ENCODE peak calls at places on chromosomes 7 and 10, in six cellular contexts. One of them, this sample, is unnamed.

GRCh38 chr10:50402466-50402865 is 151.2 kb upstream of the ASAH2 start:
- DNase-seq in A549: no peak
- DNase-seq in HepG2: no peak
- DNase-seq in K562: no peak
- DNase-seq in GM12878: no peak
- DNase-seq in endothelial cell of umbilical vein: no peak
- DNase-seq in this sample: no peak

GRCh38 chr7:150969483-150969874 is 8.6 kb downstream of the KCNH2 start:
- DNase-seq in A549: no peak
- DNase-seq in HepG2: no peak
- DNase-seq in K562: no peak
- DNase-seq in GM12878: no peak
- DNase-seq in endothelial cell of umbilical vein: no peak
- DNase-seq in this sample: no peak

GRCh38 chr10:75568721-75569120 is 137.3 kb downstream of the LRMDA start:
- DNase-seq in A549: no peak
- DNase-seq in HepG2: no peak
- DNase-seq in K562: no peak
- DNase-seq in GM12878: no peak
- DNase-seq in endothelial cell of umbilical vein: no peak
- DNase-seq in this sample: no peak

GRCh38 chr7:150739045-150739432 is 1.8 kb downstream of the GIMAP5 start:
- DNase-seq in A549: no peak
- DNase-seq in HepG2: peak; percentile 11
- DNase-seq in K562: no peak
- DNase-seq in GM12878: no peak
- DNase-seq in endothelial cell of umbilical vein: no peak
- DNase-seq in this sample: peak; percentile 20

GRCh38 chr10:7546365-7546967 is 120.3 kb downstream of the ITIH5 start:
- DNase-seq in A549: no peak
- DNase-seq in HepG2: no peak
- DNase-seq in K562: no peak
- DNase-seq in GM12878: no peak
- DNase-seq in endothelial cell of umbilical vein: no peak
- DNase-seq in this sample: no peak

GRCh38 chr10:110566472-110567200 is 859 bp upstream of the SMC3 start:
- DNase-seq in A549: no peak
- DNase-seq in HepG2: no peak
- DNase-seq in K562: no peak
- DNase-seq in GM12878: no peak
- DNase-seq in endothelial cell of umbilical vein: no peak
- DNase-seq in this sample: peak; percentile 36

GRCh38 chr10:46555366-46555712 is 1.1 kb downstream of the GPRIN2 start:
- DNase-seq in A549: no peak
- DNase-seq in HepG2: no peak
- DNase-seq in K562: no peak
- DNase-seq in GM12878: no peak
- DNase-seq in endothelial cell of umbilical vein: no peak
- DNase-seq in this sample: no peak

GRCh38 chr10:17425584-17426262 is 28.7 kb downstream of the ST8SIA6 start:
- DNase-seq in A549: no peak
- DNase-seq in HepG2: no peak
- DNase-seq in K562: peak; percentile 89
- DNase-seq in GM12878: no peak
- DNase-seq in endothelial cell of umbilical vein: peak; percentile 78
- DNase-seq in this sample: no peak

GRCh38 chr7:100081535-100082102 is at the start of gene ZNF3:
- DNase-seq in A549: peak; percentile 99
- DNase-seq in HepG2: peak; percentile 98
- DNase-seq in K562: peak; percentile 92
- DNase-seq in GM12878: peak; percentile 97
- DNase-seq in endothelial cell of umbilical vein: peak; percentile 100
- DNase-seq in this sample: peak; percentile 100

GRCh38 chr10:59674211-59674836 is 35.3 kb downstream of the SLC16A9 start:
- DNase-seq in A549: no peak
- DNase-seq in HepG2: no peak
- DNase-seq in K562: no peak
- DNase-seq in GM12878: no peak
- DNase-seq in endothelial cell of umbilical vein: no peak
- DNase-seq in this sample: no peak

GRCh38 chr10:118808601-118809371 is 54.0 kb upstream of the CACUL1 start:
- DNase-seq in A549: no peak
- DNase-seq in HepG2: no peak
- DNase-seq in K562: no peak
- DNase-seq in GM12878: no peak
- DNase-seq in endothelial cell of umbilical vein: no peak
- DNase-seq in this sample: no peak

GRCh38 chr7:420142-421055 is 99.2 kb downstream of the PDGFA start:
- DNase-seq in A549: no peak
- DNase-seq in HepG2: no peak
- DNase-seq in K562: no peak
- DNase-seq in GM12878: no peak
- DNase-seq in endothelial cell of umbilical vein: no peak
- DNase-seq in this sample: no peak

GRCh38 chr7:156402255-156402654 is 238.3 kb upstream of the RNF32 start:
- DNase-seq in A549: no peak
- DNase-seq in HepG2: no peak
- DNase-seq in K562: peak; percentile 71
- DNase-seq in GM12878: no peak
- DNase-seq in endothelial cell of umbilical vein: no peak
- DNase-seq in this sample: no peak

GRCh38 chr7:48182736-48183369 is 11.6 kb downstream of the ABCA13 start:
- DNase-seq in A549: no peak
- DNase-seq in HepG2: no peak
- DNase-seq in K562: no peak
- DNase-seq in GM12878: no peak
- DNase-seq in endothelial cell of umbilical vein: peak; percentile 46
- DNase-seq in this sample: no peak

GRCh38 chr7:107960306-107960705 is 42.7 kb downstream of the LAMB1 start:
- DNase-seq in A549: no peak
- DNase-seq in HepG2: no peak
- DNase-seq in K562: no peak
- DNase-seq in GM12878: no peak
- DNase-seq in endothelial cell of umbilical vein: no peak
- DNase-seq in this sample: no peak

GRCh38 chr7:94949532-94949931 is 42.1 kb downstream of the PPP1R9A start:
- DNase-seq in A549: no peak
- DNase-seq in HepG2: no peak
- DNase-seq in K562: no peak
- DNase-seq in GM12878: no peak
- DNase-seq in endothelial cell of umbilical vein: no peak
- DNase-seq in this sample: no peak

GRCh38 chr7:50762337-50762736 is 20.4 kb downstream of the GRB10 start:
- DNase-seq in A549: no peak
- DNase-seq in HepG2: no peak
- DNase-seq in K562: no peak
- DNase-seq in GM12878: no peak
- DNase-seq in endothelial cell of umbilical vein: no peak
- DNase-seq in this sample: no peak

GRCh38 chr10:132502544-132503300 is 34.9 kb upstream of the INPP5A start:
- DNase-seq in A549: no peak
- DNase-seq in HepG2: no peak
- DNase-seq in K562: no peak
- DNase-seq in GM12878: no peak
- DNase-seq in endothelial cell of umbilical vein: no peak
- DNase-seq in this sample: no peak

GRCh38 chr10:99457808-99458207 is 27.4 kb upstream of the GOT1 start:
- DNase-seq in A549: no peak
- DNase-seq in HepG2: no peak
- DNase-seq in K562: no peak
- DNase-seq in GM12878: no peak
- DNase-seq in endothelial cell of umbilical vein: no peak
- DNase-seq in this sample: no peak

GRCh38 chr7:102320181-102320580 is 33.5 kb downstream of the SH2B2 start:
- DNase-seq in A549: no peak
- DNase-seq in HepG2: no peak
- DNase-seq in K562: no peak
- DNase-seq in GM12878: no peak
- DNase-seq in endothelial cell of umbilical vein: no peak
- DNase-seq in this sample: no peak

GRCh38 chr7:102322202-102322715 is 34.0 kb downstream of the SPDYE6 start:
- DNase-seq in A549: no peak
- DNase-seq in HepG2: no peak
- DNase-seq in K562: peak; percentile 11
- DNase-seq in GM12878: no peak
- DNase-seq in endothelial cell of umbilical vein: no peak
- DNase-seq in this sample: peak; percentile 44

GRCh38 chr7:102320601-102321350 is 34.1 kb downstream of the SH2B2 start:
- DNase-seq in A549: no peak
- DNase-seq in HepG2: no peak
- DNase-seq in K562: peak; percentile 12
- DNase-seq in GM12878: no peak
- DNase-seq in endothelial cell of umbilical vein: no peak
- DNase-seq in this sample: no peak

GRCh38 chr7:102319671-102320070 is 33.0 kb downstream of the SH2B2 start:
- DNase-seq in A549: no peak
- DNase-seq in HepG2: no peak
- DNase-seq in K562: no peak
- DNase-seq in GM12878: no peak
- DNase-seq in endothelial cell of umbilical vein: no peak
- DNase-seq in this sample: no peak

DNA sequence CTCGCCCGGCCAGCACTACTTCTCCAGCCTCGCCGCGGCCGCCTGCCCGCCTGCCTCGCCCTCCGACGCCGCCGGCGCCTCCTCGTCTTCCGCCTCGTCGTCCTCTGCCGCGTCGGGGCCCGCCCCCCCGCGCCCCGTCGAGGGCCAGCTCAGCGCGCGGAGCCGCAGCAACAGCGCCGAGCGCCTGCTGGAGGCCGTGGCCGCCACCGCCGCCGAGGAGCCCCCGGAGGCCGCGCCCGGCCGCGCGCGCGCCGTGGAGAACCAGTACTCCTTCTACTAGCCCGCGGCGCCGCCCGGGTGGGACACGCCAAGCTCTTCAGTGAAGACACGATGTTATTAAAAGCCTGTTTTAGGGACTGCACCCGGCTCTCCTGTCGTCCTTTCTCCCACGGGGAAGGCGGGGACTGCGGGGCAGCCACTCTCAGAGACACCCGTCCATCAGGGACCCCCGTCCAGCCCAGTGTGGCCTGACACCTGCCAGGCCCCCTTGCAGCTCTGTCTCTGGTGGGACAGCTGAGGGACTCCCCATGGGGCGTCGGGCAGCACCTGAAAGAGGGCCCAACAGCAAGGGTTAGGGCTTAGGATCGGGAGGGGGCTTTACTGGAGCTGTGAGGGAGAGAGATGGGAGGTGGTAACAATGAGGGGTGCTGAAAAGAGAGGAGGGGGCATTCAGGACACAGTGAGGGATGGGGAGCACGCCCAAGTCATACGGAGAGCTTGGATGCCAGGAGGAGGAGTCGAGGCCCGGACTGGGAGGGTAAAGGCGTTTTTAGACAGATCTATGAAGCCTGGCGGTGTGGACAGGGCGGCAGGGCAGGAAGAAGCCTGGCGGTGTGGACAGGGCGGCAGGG is 34.7 kb downstream of the SPDYE6 start:
- DNase-seq in A549: no peak
- DNase-seq in HepG2: no peak
- DNase-seq in K562: peak; percentile 84
- DNase-seq in GM12878: no peak
- DNase-seq in endothelial cell of umbilical vein: peak; percentile 25
- DNase-seq in this sample: peak; percentile 50
- TF ChIP-seq MYC in A549: no peak
- TF ChIP-seq MYC in HepG2: no peak
- TF ChIP-seq MYC in K562: no peak
- TF ChIP-seq MYC in GM12878: no peak
- TF ChIP-seq MYC in endothelial cell of umbilical vein: no peak
- TF ChIP-seq MYC in this sample: no peak

GRCh38 chr7:29204491-29205281 is 10.1 kb downstream of the CHN2 start:
- DNase-seq in A549: no peak
- DNase-seq in HepG2: peak; percentile 88
- DNase-seq in K562: no peak
- DNase-seq in GM12878: no peak
- DNase-seq in endothelial cell of umbilical vein: no peak
- DNase-seq in this sample: no peak

GRCh38 chr7:29207023-29207422 is 12.4 kb downstream of the CHN2 start:
- DNase-seq in A549: no peak
- DNase-seq in HepG2: no peak
- DNase-seq in K562: no peak
- DNase-seq in GM12878: no peak
- DNase-seq in endothelial cell of umbilical vein: no peak
- DNase-seq in this sample: peak; percentile 8

GRCh38 chr7:29207469-29207868 is 12.9 kb downstream of the CHN2 start:
- DNase-seq in A549: no peak
- DNase-seq in HepG2: peak; percentile 67
- DNase-seq in K562: no peak
- DNase-seq in GM12878: no peak
- DNase-seq in endothelial cell of umbilical vein: peak; percentile 31
- DNase-seq in this sample: peak; percentile 15

GRCh38 chr7:29209745-29210144 is 15.2 kb downstream of the CHN2 start:
- DNase-seq in A549: no peak
- DNase-seq in HepG2: no peak
- DNase-seq in K562: no peak
- DNase-seq in GM12878: no peak
- DNase-seq in endothelial cell of umbilical vein: no peak
- DNase-seq in this sample: no peak

GRCh38 chr7:29208410-29209250 is 14.1 kb downstream of the CHN2 start:
- DNase-seq in A549: no peak
- DNase-seq in HepG2: peak; percentile 97
- DNase-seq in K562: peak; percentile 17
- DNase-seq in GM12878: no peak
- DNase-seq in endothelial cell of umbilical vein: no peak
- DNase-seq in this sample: no peak
- TF ChIP-seq MYC in A549: no peak
- TF ChIP-seq MYC in HepG2: peak; percentile 61
- TF ChIP-seq MYC in K562: no peak
- TF ChIP-seq MYC in GM12878: no peak
- TF ChIP-seq MYC in endothelial cell of umbilical vein: no peak
- TF ChIP-seq MYC in this sample: no peak

GRCh38 chr7:65247491-65247890 is 126.2 kb upstream of the ZNF92 start:
- DNase-seq in A549: no peak
- DNase-seq in HepG2: no peak
- DNase-seq in K562: no peak
- DNase-seq in GM12878: no peak
- DNase-seq in endothelial cell of umbilical vein: no peak
- DNase-seq in this sample: no peak

GRCh38 chr7:65251851-65252620 is 121.6 kb upstream of the ZNF92 start:
- DNase-seq in A549: peak; percentile 83
- DNase-seq in HepG2: peak; percentile 53
- DNase-seq in K562: peak; percentile 76
- DNase-seq in GM12878: peak; percentile 27
- DNase-seq in endothelial cell of umbilical vein: peak; percentile 49
- DNase-seq in this sample: peak; percentile 70

GRCh38 chr7:65254061-65254460 is 119.6 kb upstream of the ZNF92 start:
- DNase-seq in A549: no peak
- DNase-seq in HepG2: no peak
- DNase-seq in K562: no peak
- DNase-seq in GM12878: no peak
- DNase-seq in endothelial cell of umbilical vein: no peak
- DNase-seq in this sample: no peak

GRCh38 chr7:65250216-65250615 is 123.4 kb upstream of the ZNF92 start:
- DNase-seq in A549: no peak
- DNase-seq in HepG2: no peak
- DNase-seq in K562: no peak
- DNase-seq in GM12878: no peak
- DNase-seq in endothelial cell of umbilical vein: no peak
- DNase-seq in this sample: no peak

GRCh38 chr7:65250697-65251395 is 122.8 kb upstream of the ZNF92 start:
- DNase-seq in A549: no peak
- DNase-seq in HepG2: no peak
- DNase-seq in K562: no peak
- DNase-seq in GM12878: no peak
- DNase-seq in endothelial cell of umbilical vein: no peak
- DNase-seq in this sample: no peak
- TF ChIP-seq MYC in A549: no peak
- TF ChIP-seq MYC in HepG2: no peak
- TF ChIP-seq MYC in K562: no peak
- TF ChIP-seq MYC in GM12878: no peak
- TF ChIP-seq MYC in endothelial cell of umbilical vein: no peak
- TF ChIP-seq MYC in this sample: no peak

GRCh38 chr10:73433538-73433867 is at the start of gene MSS51:
- DNase-seq in A549: no peak
- DNase-seq in HepG2: no peak
- DNase-seq in K562: no peak
- DNase-seq in GM12878: no peak
- DNase-seq in endothelial cell of umbilical vein: no peak
- DNase-seq in this sample: no peak
- TF ChIP-seq MYC in A549: no peak
- TF ChIP-seq MYC in HepG2: no peak
- TF ChIP-seq MYC in K562: no peak
- TF ChIP-seq MYC in GM12878: no peak
- TF ChIP-seq MYC in endothelial cell of umbilical vein: no peak
- TF ChIP-seq MYC in this sample: no peak